ENCODE peak calls at places on chromosomes 5 and 9, in nine cellular contexts. One of them, this sample, is unnamed.

GRCh38 chr5:92652735-92653134 is 928.3 kb downstream of the NR2F1-AS1 start:
- DNase-seq in right cardiac atrium: no peak
- DNase-seq in A549: no peak
- DNase-seq in body of pancreas: no peak
- DNase-seq in mammary epithelial cell: no peak
- DNase-seq in tibial artery: no peak
- DNase-seq in aorta: no peak
- DNase-seq in CD4-positive, alpha-beta memory T cell: no peak
- DNase-seq in spleen: no peak
- DNase-seq in this sample: no peak

GRCh38 chr9:137371966-137372651 is 50.9 kb downstream of the EXD3 start:
- DNase-seq in tibial artery: no peak
- DNase-seq in spleen: peak; percentile 64
- DNase-seq in A549: no peak
- DNase-seq in right cardiac atrium: peak; percentile 0
- DNase-seq in body of pancreas: peak; percentile 9
- DNase-seq in CD4-positive, alpha-beta memory T cell: no peak
- DNase-seq in aorta: no peak
- DNase-seq in mammary epithelial cell: no peak
- DNase-seq in this sample: no peak

GRCh38 chr5:104179057-104179456 is 616.5 kb upstream of the NUDT12 start:
- DNase-seq in aorta: no peak
- DNase-seq in right cardiac atrium: peak; percentile 15
- DNase-seq in A549: peak; percentile 72
- DNase-seq in tibial artery: no peak
- DNase-seq in body of pancreas: peak; percentile 50
- DNase-seq in CD4-positive, alpha-beta memory T cell: peak; percentile 27
- DNase-seq in spleen: no peak
- DNase-seq in mammary epithelial cell: peak; percentile 42
- DNase-seq in this sample: no peak

GRCh38 chr9:124015091-124015660 is 3.6 kb downstream of the LHX2 start:
- DNase-seq in A549: no peak
- DNase-seq in mammary epithelial cell: no peak
- DNase-seq in tibial artery: peak; percentile 55
- DNase-seq in aorta: no peak
- DNase-seq in right cardiac atrium: no peak
- DNase-seq in spleen: peak; percentile 51
- DNase-seq in body of pancreas: no peak
- DNase-seq in CD4-positive, alpha-beta memory T cell: no peak
- DNase-seq in this sample: no peak

GRCh38 chr9:105697871-105698270 is 3.5 kb downstream of the TMEM38B start:
- DNase-seq in body of pancreas: no peak
- DNase-seq in tibial artery: no peak
- DNase-seq in spleen: no peak
- DNase-seq in mammary epithelial cell: no peak
- DNase-seq in aorta: no peak
- DNase-seq in right cardiac atrium: no peak
- DNase-seq in CD4-positive, alpha-beta memory T cell: no peak
- DNase-seq in A549: no peak
- DNase-seq in this sample: no peak

GRCh38 chr9:133511607-133512006 is 13.2 kb downstream of the MYMK start:
- DNase-seq in right cardiac atrium: no peak
- DNase-seq in A549: no peak
- DNase-seq in tibial artery: no peak
- DNase-seq in spleen: no peak
- DNase-seq in mammary epithelial cell: no peak
- DNase-seq in aorta: no peak
- DNase-seq in CD4-positive, alpha-beta memory T cell: no peak
- DNase-seq in body of pancreas: no peak
- DNase-seq in this sample: no peak

GRCh38 chr9:131799177-131799823 is 59.4 kb upstream of the RAPGEF1 start:
- DNase-seq in body of pancreas: peak; percentile 38
- DNase-seq in right cardiac atrium: peak; percentile 56
- DNase-seq in tibial artery: no peak
- DNase-seq in mammary epithelial cell: peak; percentile 19
- DNase-seq in A549: peak; percentile 43
- DNase-seq in aorta: no peak
- DNase-seq in CD4-positive, alpha-beta memory T cell: no peak
- DNase-seq in spleen: no peak
- DNase-seq in this sample: peak; percentile 47

GRCh38 chr9:4486176-4486575 is 4.1 kb upstream of the SLC1A1 start:
- DNase-seq in spleen: no peak
- DNase-seq in A549: no peak
- DNase-seq in tibial artery: no peak
- DNase-seq in body of pancreas: no peak
- DNase-seq in right cardiac atrium: no peak
- DNase-seq in mammary epithelial cell: no peak
- DNase-seq in aorta: no peak
- DNase-seq in CD4-positive, alpha-beta memory T cell: no peak
- DNase-seq in this sample: no peak

GRCh38 chr9:12884736-12885395 is 110.0 kb downstream of the LURAP1L start:
- DNase-seq in body of pancreas: no peak
- DNase-seq in mammary epithelial cell: peak; percentile 77
- DNase-seq in aorta: no peak
- DNase-seq in A549: peak; percentile 86
- DNase-seq in CD4-positive, alpha-beta memory T cell: no peak
- DNase-seq in spleen: no peak
- DNase-seq in right cardiac atrium: no peak
- DNase-seq in tibial artery: no peak
- DNase-seq in this sample: no peak

DNA sequence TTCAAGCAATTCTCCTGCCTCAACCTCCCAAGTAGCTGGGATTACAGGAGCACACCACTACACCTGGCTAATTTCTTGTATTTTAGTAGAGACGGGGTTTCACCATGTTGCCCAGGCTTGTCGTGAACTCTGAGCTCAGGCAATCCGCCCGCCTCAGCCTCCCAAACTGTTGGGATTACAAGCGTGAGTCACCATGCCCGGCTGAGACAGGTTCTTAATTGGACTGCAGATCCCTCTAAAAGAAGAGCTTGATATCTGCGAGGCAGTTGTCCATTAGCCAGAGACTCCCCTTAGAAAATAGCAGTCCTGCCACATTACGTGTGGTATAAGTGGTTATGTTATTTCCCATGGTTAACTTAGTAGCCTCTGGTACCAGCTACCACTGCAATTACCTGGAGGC is 46.6 kb upstream of the NPR3 start:
- DNase-seq in tibial artery: no peak
- DNase-seq in CD4-positive, alpha-beta memory T cell: no peak
- DNase-seq in mammary epithelial cell: no peak
- DNase-seq in body of pancreas: no peak
- DNase-seq in right cardiac atrium: no peak
- DNase-seq in aorta: no peak
- DNase-seq in A549: no peak
- DNase-seq in spleen: no peak
- DNase-seq in this sample: no peak
- H3K9me3 ChIP-seq in tibial artery: no peaks in the 10 kb centered on the region
- H3K9me3 ChIP-seq in CD4-positive, alpha-beta memory T cell: no peaks in the 10 kb centered on the region
- H3K9me3 ChIP-seq in mammary epithelial cell: peaks cover 6% of the 10 kb centered on the region
- H3K9me3 ChIP-seq in body of pancreas: no peaks in the 10 kb centered on the region
- H3K9me3 ChIP-seq in right cardiac atrium: peaks cover 5% of the 10 kb centered on the region
- H3K9me3 ChIP-seq in aorta: no peaks in the 10 kb centered on the region
- H3K9me3 ChIP-seq in A549: peaks cover 12% of the 10 kb centered on the region
- H3K9me3 ChIP-seq in spleen: peaks cover 29% of the 10 kb centered on the region
- H3K9me3 ChIP-seq in this sample: no peaks in the 10 kb centered on the region

GRCh38 chr5:45274241-45274640 is 421.9 kb downstream of the HCN1 start:
- DNase-seq in CD4-positive, alpha-beta memory T cell: no peak
- DNase-seq in spleen: no peak
- DNase-seq in right cardiac atrium: no peak
- DNase-seq in aorta: no peak
- DNase-seq in tibial artery: no peak
- DNase-seq in A549: no peak
- DNase-seq in body of pancreas: no peak
- DNase-seq in mammary epithelial cell: no peak
- DNase-seq in this sample: no peak
- H3K9me3 ChIP-seq in CD4-positive, alpha-beta memory T cell: no peaks in the 10 kb centered on the region
- H3K9me3 ChIP-seq in spleen: no peaks in the 10 kb centered on the region
- H3K9me3 ChIP-seq in right cardiac atrium: no peaks in the 10 kb centered on the region
- H3K9me3 ChIP-seq in aorta: no peaks in the 10 kb centered on the region
- H3K9me3 ChIP-seq in tibial artery: no peaks in the 10 kb centered on the region
- H3K9me3 ChIP-seq in A549: peaks cover 3% of the 10 kb centered on the region
- H3K9me3 ChIP-seq in body of pancreas: no peaks in the 10 kb centered on the region
- H3K9me3 ChIP-seq in mammary epithelial cell: peaks cover 3% of the 10 kb centered on the region
- H3K9me3 ChIP-seq in this sample: no peaks in the 10 kb centered on the region

DNA sequence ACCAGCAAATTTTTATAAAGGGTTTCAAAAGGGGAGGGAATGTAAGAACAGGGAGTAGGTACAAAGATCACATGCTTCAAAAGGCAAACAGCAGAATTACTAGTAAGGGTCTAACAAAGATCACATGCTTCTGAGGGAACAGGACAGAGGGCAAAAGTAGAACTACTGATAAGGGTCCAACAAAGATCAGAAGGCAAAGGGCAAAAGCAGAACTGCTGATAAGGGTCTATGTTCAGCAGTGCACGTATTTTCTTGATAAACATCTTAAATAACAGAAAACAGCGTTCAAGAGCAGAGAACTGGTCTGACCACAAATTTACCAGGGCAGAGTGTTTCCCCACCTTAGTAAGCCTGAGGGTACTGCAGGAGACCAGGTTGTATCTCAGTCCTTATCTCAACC is 469.5 kb upstream of the PIK3R1 start:
- DNase-seq in body of pancreas: no peak
- DNase-seq in aorta: no peak
- DNase-seq in spleen: no peak
- DNase-seq in A549: no peak
- DNase-seq in mammary epithelial cell: no peak
- DNase-seq in tibial artery: no peak
- DNase-seq in CD4-positive, alpha-beta memory T cell: no peak
- DNase-seq in right cardiac atrium: no peak
- DNase-seq in this sample: no peak
- H3K9me3 ChIP-seq in body of pancreas: no peaks in the 10 kb centered on the region
- H3K9me3 ChIP-seq in aorta: no peaks in the 10 kb centered on the region
- H3K9me3 ChIP-seq in spleen: peaks cover 28% of the 10 kb centered on the region
- H3K9me3 ChIP-seq in A549: no peaks in the 10 kb centered on the region
- H3K9me3 ChIP-seq in mammary epithelial cell: no peaks in the 10 kb centered on the region
- H3K9me3 ChIP-seq in tibial artery: no peaks in the 10 kb centered on the region
- H3K9me3 ChIP-seq in CD4-positive, alpha-beta memory T cell: no peaks in the 10 kb centered on the region
- H3K9me3 ChIP-seq in right cardiac atrium: no peaks in the 10 kb centered on the region
- H3K9me3 ChIP-seq in this sample: no peaks in the 10 kb centered on the region

DNA sequence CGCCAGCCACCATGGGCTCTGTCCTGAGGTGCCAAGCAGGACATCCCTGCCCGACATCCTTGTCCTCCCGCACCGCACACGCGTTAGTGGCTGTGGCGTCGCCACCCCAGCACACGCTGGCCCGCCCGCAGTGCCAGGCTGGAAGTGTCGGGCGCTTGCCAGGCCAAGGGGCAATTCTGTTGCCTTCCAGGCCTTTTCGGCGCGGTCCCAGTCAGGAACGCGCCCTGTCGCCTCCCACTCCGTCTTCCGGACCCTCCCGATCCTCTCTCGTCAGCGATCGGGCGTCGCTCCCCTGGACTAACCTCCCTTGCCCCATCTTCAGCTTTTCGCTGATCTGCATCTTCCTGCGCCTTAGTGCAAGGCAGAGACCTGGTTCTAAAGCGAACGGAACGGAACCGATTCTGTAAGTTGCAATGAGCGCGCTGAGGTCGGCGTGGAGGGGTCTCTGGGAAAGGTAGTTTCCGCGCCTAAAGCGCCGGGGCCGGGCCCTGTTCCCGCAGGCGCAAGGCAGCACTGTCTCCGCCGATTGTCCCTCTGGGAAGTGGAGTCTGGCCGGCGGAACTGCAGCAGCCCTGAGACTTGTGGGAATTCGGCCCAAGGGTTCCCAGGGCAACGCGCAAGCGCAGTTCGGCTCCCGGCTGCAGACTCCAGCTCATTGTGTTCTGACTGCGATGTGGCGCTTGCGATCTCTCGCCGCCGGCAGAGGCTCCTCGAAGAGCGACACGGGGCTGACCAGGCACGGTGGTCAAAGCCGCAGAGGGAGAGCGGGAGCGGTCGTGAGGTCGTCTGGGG is at the start of gene ZNF454:
- DNase-seq in aorta: peak; percentile 91
- DNase-seq in body of pancreas: peak; percentile 97
- DNase-seq in right cardiac atrium: peak; percentile 95
- DNase-seq in mammary epithelial cell: no peak
- DNase-seq in CD4-positive, alpha-beta memory T cell: no peak
- DNase-seq in spleen: peak; percentile 87
- DNase-seq in A549: no peak
- DNase-seq in tibial artery: peak; percentile 93
- DNase-seq in this sample: no peak
- H3K9me3 ChIP-seq in aorta: peaks cover 11% of the 10 kb centered on the region
- H3K9me3 ChIP-seq in body of pancreas: peaks cover 2% of the 10 kb centered on the region
- H3K9me3 ChIP-seq in right cardiac atrium: peaks cover 10% of the 10 kb centered on the region
- H3K9me3 ChIP-seq in mammary epithelial cell: peaks cover 66% of the 10 kb centered on the region
- H3K9me3 ChIP-seq in CD4-positive, alpha-beta memory T cell: peaks cover 25% of the 10 kb centered on the region
- H3K9me3 ChIP-seq in spleen: peaks cover 92% of the 10 kb centered on the region
- H3K9me3 ChIP-seq in A549: peaks cover 44% of the 10 kb centered on the region
- H3K9me3 ChIP-seq in tibial artery: peaks cover 52% of the 10 kb centered on the region
- H3K9me3 ChIP-seq in this sample: peaks cover 20% of the 10 kb centered on the region

GRCh38 chr5:4563400-4563799 is 576.7 kb upstream of the ADAMTS16 start:
- DNase-seq in spleen: no peak
- DNase-seq in right cardiac atrium: no peak
- DNase-seq in CD4-positive, alpha-beta memory T cell: no peak
- DNase-seq in tibial artery: no peak
- DNase-seq in A549: peak; percentile 16
- DNase-seq in body of pancreas: no peak
- DNase-seq in mammary epithelial cell: peak; percentile 50
- DNase-seq in aorta: no peak
- DNase-seq in this sample: no peak
- H3K9me3 ChIP-seq in spleen: peaks cover 65% of the 10 kb centered on the region
- H3K9me3 ChIP-seq in right cardiac atrium: peaks cover 2% of the 10 kb centered on the region
- H3K9me3 ChIP-seq in CD4-positive, alpha-beta memory T cell: peaks cover 4% of the 10 kb centered on the region
- H3K9me3 ChIP-seq in tibial artery: peaks cover 2% of the 10 kb centered on the region
- H3K9me3 ChIP-seq in A549: no peaks in the 10 kb centered on the region
- H3K9me3 ChIP-seq in body of pancreas: no peaks in the 10 kb centered on the region
- H3K9me3 ChIP-seq in mammary epithelial cell: peaks cover 4% of the 10 kb centered on the region
- H3K9me3 ChIP-seq in aorta: peaks cover 4% of the 10 kb centered on the region
- H3K9me3 ChIP-seq in this sample: peaks cover 4% of the 10 kb centered on the region